ENCODE peak calls at places on chromosomes 4 and X, in seven cellular contexts. S is fibroblast of lung; J is choroid plexus epithelial cell; X is omental fat pad; R is NCI-H1417; F is activated T-cell treated with anti-CD3 and anti-CD28 coated beads, Interleukin-2, amount 50 U/mL, for 1 hour; D is endothelial cell of umbilical vein. L is an unnamed sample.

GRCh38 chr4:158450741-158451140 is 70.9 kb upstream of the RXFP1 start:
- DNase-seq in S (peak; percentile 45), J (no peak), X (no peak), R (no peak), F (no peak), D (no peak), L (no peak)

GRCh38 chr4:17781831-17782287 is 438 bp upstream of the FAM184B start:
- DNase-seq in S (no peak), J (no peak), X (no peak), R (peak; percentile 48), F (no peak), D (no peak), L (no peak)

GRCh38 chrX:73525928-73526690 is 36.9 kb upstream of the CHIC1 start:
- DNase-seq in S (no peak), J (no peak), X (no peak), R (no peak), F (no peak), D (no peak), L (no peak)

GRCh38 chr4:87119965-87120364 is 100.5 kb downstream of the KLHL8 start:
- DNase-seq in S (no peak), J (no peak), X (no peak), R (no peak), F (no peak), D (no peak), L (no peak)

GRCh38 chr4:148735432-148736155 is 293.4 kb upstream of the NR3C2 start:
- DNase-seq in S (no peak), J (no peak), X (no peak), R (no peak), F (no peak), D (no peak), L (peak; percentile 73)

GRCh38 chr4:175412161-175412560 is 399.9 kb downstream of the GPM6A start:
- DNase-seq in S (no peak), J (no peak), X (no peak), R (no peak), F (no peak), D (no peak), L (no peak)

GRCh38 chr4:40423735-40424134 is 88.6 kb downstream of the CHRNA9 start:
- DNase-seq in S (peak; percentile 52), J (peak; percentile 45), X (no peak), R (no peak), F (no peak), D (no peak), L (no peak)

GRCh38 chr4:112521123-112522116 is 5.4 kb upstream of the NEUROG2 start:
- DNase-seq in S (no peak), J (no peak), X (no peak), R (no peak), F (no peak), D (no peak), L (no peak)

GRCh38 chrX:84108589-84108988 is 79.4 kb downstream of the RPS6KA6 start:
- DNase-seq in S (no peak), J (no peak), X (no peak), R (no peak), F (no peak), D (no peak), L (no peak)

GRCh38 chr4:165294907-165295306 is 32.6 kb upstream of the MSMO1 start:
- DNase-seq in S (no peak), J (no peak), X (no peak), R (peak; percentile 7), F (no peak), D (no peak), L (no peak)

L was measured in trophoblast cell.